ENCODE peak calls at places on chromosome 10, in five cellular contexts. One of them, this sample, is unnamed.

GRCh38 chr10:63630928-63631685 is 109.9 kb downstream of the REEP3 start:
- DNase-seq in tibial nerve: no peak
- DNase-seq in sigmoid colon: no peak
- DNase-seq in A549: no peak
- DNase-seq in stomach: no peak
- DNase-seq in this sample: no peak

GRCh38 chr10:21523557-21524008 is 1.9 kb downstream of the SKIDA1 start:
- DNase-seq in A549: no peak
- DNase-seq in sigmoid colon: no peak
- DNase-seq in stomach: no peak
- DNase-seq in tibial nerve: no peak
- DNase-seq in this sample: no peak

GRCh38 chr10:93873427-93874115 is 20.2 kb upstream of the SLC35G1 start:
- DNase-seq in tibial nerve: no peak
- DNase-seq in A549: peak; percentile 62
- DNase-seq in sigmoid colon: no peak
- DNase-seq in stomach: no peak
- DNase-seq in this sample: no peak

GRCh38 chr10:514137-514671 is 175.3 kb downstream of the DIP2C start:
- DNase-seq in tibial nerve: no peak
- DNase-seq in A549: no peak
- DNase-seq in sigmoid colon: peak; percentile 90
- DNase-seq in stomach: peak; percentile 73
- DNase-seq in this sample: no peak

GRCh38 chr10:28058746-28059145 is 59.9 kb upstream of the ODAD2 start:
- DNase-seq in stomach: no peak
- DNase-seq in sigmoid colon: no peak
- DNase-seq in tibial nerve: no peak
- DNase-seq in A549: no peak
- DNase-seq in this sample: no peak

GRCh38 chr10:13099144-13099665 is 758 bp upstream of the OPTN start:
- DNase-seq in A549: peak; percentile 84
- DNase-seq in sigmoid colon: peak; percentile 77
- DNase-seq in tibial nerve: no peak
- DNase-seq in stomach: no peak
- DNase-seq in this sample: no peak

GRCh38 chr10:88952647-88953111 is at the start of gene ACTA2:
- DNase-seq in sigmoid colon: peak; percentile 93
- DNase-seq in stomach: peak; percentile 39
- DNase-seq in A549: no peak
- DNase-seq in tibial nerve: no peak
- DNase-seq in this sample: no peak

GRCh38 chr10:43128958-43129706 is 9.1 kb upstream of the CSGALNACT2 start:
- DNase-seq in tibial nerve: no peak
- DNase-seq in A549: no peak
- DNase-seq in sigmoid colon: no peak
- DNase-seq in stomach: peak; percentile 22
- DNase-seq in this sample: no peak

GRCh38 chr10:88783734-88784133 is 18.8 kb upstream of the LIPM start:
- DNase-seq in sigmoid colon: no peak
- DNase-seq in stomach: no peak
- DNase-seq in tibial nerve: no peak
- DNase-seq in A549: no peak
- DNase-seq in this sample: no peak

GRCh38 chr10:111093741-111094380 is 17.0 kb downstream of the ADRA2A start:
- DNase-seq in stomach: no peak
- DNase-seq in tibial nerve: no peak
- DNase-seq in A549: no peak
- DNase-seq in sigmoid colon: no peak
- DNase-seq in this sample: no peak

GRCh38 chr10:71981024-71981867 is 17.1 kb downstream of the CHST3 start:
- DNase-seq in sigmoid colon: peak; percentile 81
- DNase-seq in A549: no peak
- DNase-seq in tibial nerve: no peak
- DNase-seq in stomach: no peak
- DNase-seq in this sample: no peak

GRCh38 chr10:84337199-84337598 is 8.8 kb downstream of the CCSER2 start:
- DNase-seq in tibial nerve: no peak
- DNase-seq in A549: no peak
- DNase-seq in sigmoid colon: no peak
- DNase-seq in stomach: no peak
- DNase-seq in this sample: no peak

GRCh38 chr10:17212802-17213204 is 11.3 kb upstream of the TRDMT1 start:
- DNase-seq in sigmoid colon: no peak
- DNase-seq in tibial nerve: no peak
- DNase-seq in stomach: no peak
- DNase-seq in A549: no peak
- DNase-seq in this sample: no peak

GRCh38 chr10:68598978-68599753 is 39.0 kb downstream of the TET1 start:
- DNase-seq in tibial nerve: no peak
- DNase-seq in A549: no peak
- DNase-seq in stomach: peak; percentile 55
- DNase-seq in sigmoid colon: peak; percentile 75
- DNase-seq in this sample: no peak

GRCh38 chr10:20185116-20185515 is 368.9 kb downstream of the PLXDC2 start:
- DNase-seq in stomach: no peak
- DNase-seq in A549: no peak
- DNase-seq in sigmoid colon: no peak
- DNase-seq in tibial nerve: no peak
- DNase-seq in this sample: no peak

GRCh38 chr10:17115683-17116082 is 13.9 kb downstream of the CUBN start:
- DNase-seq in sigmoid colon: no peak
- DNase-seq in A549: peak; percentile 56
- DNase-seq in stomach: no peak
- DNase-seq in tibial nerve: no peak
- DNase-seq in this sample: no peak

GRCh38 chr10:101467286-101467770 is 113.4 kb downstream of the BTRC start:
- DNase-seq in sigmoid colon: no peak
- DNase-seq in tibial nerve: no peak
- DNase-seq in stomach: no peak
- DNase-seq in A549: peak; percentile 76
- DNase-seq in this sample: no peak

GRCh38 chr10:24691113-24691512 is 32.6 kb downstream of the ARHGAP21 start:
- DNase-seq in sigmoid colon: no peak
- DNase-seq in tibial nerve: no peak
- DNase-seq in A549: no peak
- DNase-seq in stomach: no peak
- DNase-seq in this sample: no peak

GRCh38 chr10:101693701-101694055 is 1.3 kb downstream of the FBXW4 start:
- DNase-seq in tibial nerve: no peak
- DNase-seq in sigmoid colon: no peak
- DNase-seq in A549: peak; percentile 61
- DNase-seq in stomach: no peak
- DNase-seq in this sample: no peak

GRCh38 chr10:48454302-48455054 is 148.0 kb downstream of the MAPK8 start:
- DNase-seq in A549: no peak
- DNase-seq in tibial nerve: no peak
- DNase-seq in stomach: peak; percentile 56
- DNase-seq in sigmoid colon: peak; percentile 55
- DNase-seq in this sample: peak; percentile 48

GRCh38 chr10:70561051-70561450 is 41.5 kb downstream of the PRF1 start:
- DNase-seq in tibial nerve: no peak
- DNase-seq in sigmoid colon: peak; percentile 74
- DNase-seq in stomach: no peak
- DNase-seq in A549: no peak
- DNase-seq in this sample: no peak

GRCh38 chr10:33114451-33114944 is 156.5 kb upstream of the ITGB1 start:
- DNase-seq in A549: peak; percentile 33
- DNase-seq in tibial nerve: no peak
- DNase-seq in stomach: no peak
- DNase-seq in sigmoid colon: no peak
- DNase-seq in this sample: no peak

GRCh38 chr10:14261341-14261740 is 69.4 kb downstream of the FRMD4A start:
- DNase-seq in A549: no peak
- DNase-seq in stomach: no peak
- DNase-seq in sigmoid colon: no peak
- DNase-seq in tibial nerve: no peak
- DNase-seq in this sample: no peak

GRCh38 chr10:88065384-88066049 is 202.1 kb downstream of the PTEN start:
- DNase-seq in tibial nerve: no peak
- DNase-seq in stomach: no peak
- DNase-seq in A549: no peak
- DNase-seq in sigmoid colon: no peak
- DNase-seq in this sample: no peak

GRCh38 chr10:71597821-71598498 is 121.6 kb downstream of the C10orf105 start:
- DNase-seq in A549: no peak
- DNase-seq in stomach: no peak
- DNase-seq in sigmoid colon: peak; percentile 78
- DNase-seq in tibial nerve: peak; percentile 22
- DNase-seq in this sample: peak; percentile 91

GRCh38 chr10:89481662-89482061 is 53.7 kb downstream of the SLC16A12 start:
- DNase-seq in stomach: no peak
- DNase-seq in sigmoid colon: no peak
- DNase-seq in A549: peak; percentile 65
- DNase-seq in tibial nerve: no peak
- DNase-seq in this sample: no peak

GRCh38 chr10:29926649-29927048 is 132.7 kb downstream of the JCAD start:
- DNase-seq in tibial nerve: no peak
- DNase-seq in stomach: no peak
- DNase-seq in A549: no peak
- DNase-seq in sigmoid colon: no peak
- DNase-seq in this sample: no peak

GRCh38 chr10:122727426-122727825 is 27.8 kb upstream of the C10orf120 start:
- DNase-seq in tibial nerve: no peak
- DNase-seq in sigmoid colon: no peak
- DNase-seq in A549: no peak
- DNase-seq in stomach: no peak
- DNase-seq in this sample: no peak

GRCh38 chr10:28367865-28368541 is 65.1 kb upstream of the MPP7 start:
- DNase-seq in stomach: no peak
- DNase-seq in A549: no peak
- DNase-seq in tibial nerve: no peak
- DNase-seq in sigmoid colon: no peak
- DNase-seq in this sample: no peak

GRCh38 chr10:842795-843194 is 88.7 kb downstream of the LARP4B start:
- DNase-seq in tibial nerve: no peak
- DNase-seq in A549: no peak
- DNase-seq in stomach: no peak
- DNase-seq in sigmoid colon: no peak
- DNase-seq in this sample: no peak

GRCh38 chr10:72080042-72081035 is 8.0 kb downstream of the SPOCK2 start:
- DNase-seq in sigmoid colon: peak; percentile 44
- DNase-seq in A549: peak; percentile 73
- DNase-seq in stomach: no peak
- DNase-seq in tibial nerve: no peak
- DNase-seq in this sample: no peak

DNA sequence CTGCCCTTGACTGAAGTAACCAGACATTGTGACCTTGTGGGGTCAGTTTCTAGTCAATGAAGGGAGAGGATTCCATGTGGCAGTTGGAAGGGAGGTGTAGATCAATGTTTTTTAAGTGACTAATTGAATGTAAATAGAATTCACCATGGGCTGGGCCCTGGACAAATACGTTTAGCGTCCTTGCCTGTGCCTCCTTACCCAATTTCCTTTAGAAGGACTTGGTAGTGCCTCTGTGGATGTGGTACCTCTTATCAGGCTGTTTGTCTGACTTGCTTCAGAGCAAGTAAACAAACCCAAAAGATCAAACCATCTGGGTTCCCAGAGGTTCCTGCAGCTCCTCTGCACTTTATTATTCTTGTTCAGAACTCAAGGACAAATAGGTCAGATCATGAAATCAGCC is 4.3 kb upstream of the KAT6B start:
- DNase-seq in stomach: peak; percentile 49
- DNase-seq in A549: no peak
- DNase-seq in tibial nerve: no peak
- DNase-seq in sigmoid colon: no peak
- DNase-seq in this sample: no peak
- TF ChIP-seq EP300 in stomach: no peak
- TF ChIP-seq EP300 in A549: no peak
- TF ChIP-seq EP300 in tibial nerve: no peak
- TF ChIP-seq EP300 in sigmoid colon: no peak
- TF ChIP-seq EP300 in this sample: no peak

DNA sequence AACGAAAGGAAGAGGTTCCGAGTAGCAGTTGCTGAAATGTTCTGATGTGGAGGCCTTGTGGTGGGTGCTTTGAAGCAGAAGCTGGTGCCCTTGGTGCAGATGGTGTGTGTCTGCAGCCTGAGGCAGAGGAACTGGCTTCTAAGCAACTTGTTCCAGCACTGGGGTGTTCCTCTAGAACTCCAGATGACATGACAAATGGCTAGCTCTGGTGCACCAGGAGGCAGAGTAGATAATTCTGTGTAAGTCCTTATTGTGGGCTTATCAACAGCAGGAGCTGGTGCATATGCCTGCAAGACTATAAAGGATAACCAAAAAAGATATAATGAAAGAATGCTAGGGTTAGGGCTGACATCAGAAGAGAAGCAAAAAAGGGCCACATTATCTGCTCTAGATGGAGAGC is 76.5 kb downstream of the ARL5B start:
- DNase-seq in stomach: no peak
- DNase-seq in A549: no peak
- DNase-seq in tibial nerve: no peak
- DNase-seq in sigmoid colon: no peak
- DNase-seq in this sample: no peak
- TF ChIP-seq EP300 in stomach: no peak
- TF ChIP-seq EP300 in A549: no peak
- TF ChIP-seq EP300 in tibial nerve: no peak
- TF ChIP-seq EP300 in sigmoid colon: no peak
- TF ChIP-seq EP300 in this sample: no peak

DNA sequence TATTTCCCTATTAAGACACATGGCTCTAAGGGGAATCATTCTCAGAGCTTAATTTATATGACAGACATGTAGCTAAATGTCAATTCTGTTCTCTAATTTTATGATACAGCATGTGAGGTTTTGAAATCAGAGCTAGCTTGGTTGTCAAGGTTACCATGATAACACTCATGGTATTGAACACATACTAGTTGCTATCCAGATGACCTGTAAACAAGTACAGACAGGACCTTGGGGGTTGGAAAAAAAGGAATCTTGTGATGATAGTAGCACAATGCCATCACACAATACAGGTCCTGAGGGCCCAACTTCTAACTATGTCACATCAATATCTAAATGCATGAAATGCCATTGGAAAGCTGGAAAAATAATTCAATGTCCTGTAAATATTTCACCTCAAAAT is 49.2 kb downstream of the RHOBTB1 start:
- DNase-seq in sigmoid colon: no peak
- DNase-seq in tibial nerve: no peak
- DNase-seq in A549: peak; percentile 13
- DNase-seq in stomach: no peak
- DNase-seq in this sample: no peak
- TF ChIP-seq EP300 in sigmoid colon: no peak
- TF ChIP-seq EP300 in tibial nerve: no peak
- TF ChIP-seq EP300 in A549: no peak
- TF ChIP-seq EP300 in stomach: no peak
- TF ChIP-seq EP300 in this sample: no peak

DNA sequence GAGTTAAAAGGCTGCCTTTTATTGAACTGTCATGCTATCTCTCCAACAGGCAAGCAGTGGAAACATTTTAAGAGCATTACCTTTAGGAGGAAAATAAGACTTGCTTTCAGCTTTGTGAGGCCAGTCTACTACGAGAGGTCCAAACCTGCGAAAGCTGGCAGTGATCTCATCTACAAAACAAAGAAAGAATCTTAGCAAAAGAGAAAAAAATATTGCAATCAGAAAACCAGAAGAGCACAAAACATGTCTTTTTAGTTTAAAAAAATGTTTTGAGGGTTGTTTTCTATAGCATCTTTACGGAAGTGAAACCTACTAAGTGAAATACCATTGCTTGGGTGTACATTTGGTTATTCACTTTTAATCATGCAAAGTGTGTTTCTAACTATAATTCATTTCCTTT is 147.9 kb downstream of the CPEB3 start:
- DNase-seq in stomach: no peak
- DNase-seq in tibial nerve: no peak
- DNase-seq in A549: no peak
- DNase-seq in sigmoid colon: no peak
- DNase-seq in this sample: no peak
- TF ChIP-seq EP300 in stomach: no peak
- TF ChIP-seq EP300 in tibial nerve: no peak
- TF ChIP-seq EP300 in A549: no peak
- TF ChIP-seq EP300 in sigmoid colon: no peak
- TF ChIP-seq EP300 in this sample: no peak